ENCODE peak calls at places on chromosome 2, in seven cellular contexts. V, H, B, Y, J, D and M are unnamed samples.

GRCh38 chr2:235870515-235870914 is 297.7 kb downstream of the GBX2 start:
- DNase-seq in V (no peak), H (no peak), B (no peak), Y (no peak), J (no peak), D (no peak), M (no peak)

GRCh38 chr2:163698857-163699256 is 37.0 kb downstream of the FIGN start:
- DNase-seq in V (peak), H (peak), B (no peak), Y (no peak), J (peak), D (no peak), M (no peak)

GRCh38 chr2:125330133-125330532 is 1305.0 kb downstream of the CNTNAP5 start:
- DNase-seq in V (no peak), H (no peak), B (no peak), Y (no peak), J (no peak), D (no peak), M (no peak)

GRCh38 chr2:234444888-234445287 is 52.0 kb downstream of the ARL4C start:
- DNase-seq in V (no peak), H (no peak), B (peak), Y (no peak), J (no peak), D (no peak), M (no peak)

GRCh38 chr2:25276569-25277465 is 64.9 kb downstream of the DNMT3A start:
- DNase-seq in V (peak), H (no peak), B (peak), Y (no peak), J (peak), D (no peak), M (no peak)

GRCh38 chr2:229669841-229670240 is 44.5 kb downstream of the DNER start:
- DNase-seq in V (no peak), H (no peak), B (no peak), Y (no peak), J (no peak), D (no peak), M (no peak)

GRCh38 chr2:202479090-202479489 is 103.0 kb downstream of the BMPR2 start:
- DNase-seq in V (no peak), H (no peak), B (no peak), Y (no peak), J (no peak), D (no peak), M (no peak)

GRCh38 chr2:86487062-86487461 is 45.9 kb downstream of the KDM3A start:
- DNase-seq in V (no peak), H (no peak), B (no peak), Y (no peak), J (peak), D (no peak), M (no peak)

GRCh38 chr2:20650412-20650879 is 452 bp downstream of the HS1BP3 start:
- DNase-seq in V (peak), H (no peak), B (peak), Y (peak), J (peak), D (no peak), M (peak)

GRCh38 chr2:199303814-199304213 is 153.9 kb downstream of the SATB2 start:
- DNase-seq in V (no peak), H (no peak), B (peak), Y (no peak), J (peak), D (no peak), M (no peak)

GRCh38 chr2:232879618-232880494 is 9.8 kb downstream of the SNORC start:
- DNase-seq in V (no peak), H (no peak), B (no peak), Y (no peak), J (no peak), D (no peak), M (no peak)

GRCh38 chr2:237895544-237896506 is 36.4 kb downstream of the RAMP1 start:
- DNase-seq in V (no peak), H (no peak), B (no peak), Y (no peak), J (no peak), D (no peak), M (peak)

GRCh38 chr2:170815746-170816498 is 765 bp upstream of the GAD1 start:
- DNase-seq in V (peak), H (no peak), B (peak), Y (peak), J (peak), D (peak), M (peak)

GRCh38 chr2:67701011-67701410 is 303.9 kb downstream of the ETAA1 start:
- DNase-seq in V (no peak), H (no peak), B (no peak), Y (no peak), J (no peak), D (no peak), M (no peak)

GRCh38 chr2:149187061-149187460 is 143.3 kb upstream of the LYPD6 start:
- DNase-seq in V (no peak), H (no peak), B (no peak), Y (no peak), J (no peak), D (no peak), M (no peak)

GRCh38 chr2:78245394-78246140 is 723.4 kb upstream of the LRRTM4 start:
- DNase-seq in V (no peak), H (no peak), B (no peak), Y (no peak), J (no peak), D (no peak), M (no peak)

GRCh38 chr2:109170645-109171044 is 41.6 kb downstream of the SH3RF3 start:
- DNase-seq in V (no peak), H (no peak), B (no peak), Y (no peak), J (peak), D (no peak), M (no peak)

GRCh38 chr2:45886229-45886663 is 234.8 kb downstream of the PRKCE start:
- DNase-seq in V (no peak), H (no peak), B (no peak), Y (no peak), J (no peak), D (no peak), M (no peak)